ENCODE peak calls at places on chromosomes 7 and 10, in six cellular contexts. E, T, O, B, W and Q are unnamed samples.

GRCh38 chr10:96305019-96305418 is 785 bp downstream of the DNTT start:
- DNase-seq in T (no peak), W (no peak), B (no peak), O (no peak), E (no peak), Q (no peak)

GRCh38 chr7:111159426-111159825 is 68.5 kb downstream of the LRRN3 start:
- DNase-seq in B (no peak), T (no peak), E (no peak), W (peak), O (no peak), Q (no peak)

GRCh38 chr7:81690251-81690650 is 79.6 kb downstream of the HGF start:
- DNase-seq in E (no peak), T (no peak), O (no peak), B (no peak), W (no peak), Q (no peak)

GRCh38 chr7:7263297-7264230 is 81.2 kb downstream of the C1GALT1 start:
- DNase-seq in T (no peak), B (no peak), E (no peak), W (no peak), O (no peak), Q (no peak)

GRCh38 chr10:114026189-114027040 is 17.3 kb upstream of the ADRB1 start:
- DNase-seq in W (peak), B (no peak), E (peak), T (no peak), O (no peak), Q (no peak)

GRCh38 chr10:33129987-33130386 is 172.0 kb upstream of the ITGB1 start:
- DNase-seq in E (peak), O (no peak), B (no peak), W (peak), T (peak), Q (no peak)

GRCh38 chr10:44715081-44715480 is 196.1 kb upstream of the TMEM72 start:
- DNase-seq in W (peak), B (no peak), T (no peak), E (no peak), O (no peak), Q (no peak)

GRCh38 chr7:149284343-149284742 is 22.3 kb downstream of the ZNF783 start:
- DNase-seq in T (no peak), W (no peak), B (peak), E (no peak), O (no peak), Q (peak)

GRCh38 chr10:7950981-7951847 is 103.3 kb upstream of the GATA3 start:
- DNase-seq in B (no peak), E (peak), W (peak), T (no peak), O (no peak), Q (no peak)

GRCh38 chr7:133854739-133855138 is 272.4 kb upstream of the LRGUK start:
- DNase-seq in B (no peak), E (peak), W (peak), T (no peak), O (no peak), Q (no peak)

GRCh38 chr7:96591900-96592676 is 117.6 kb downstream of the SEM1 start:
- DNase-seq in O (no peak), B (no peak), T (no peak), E (no peak), W (no peak), Q (no peak)

GRCh38 chr7:5598769-5599371 is 175.2 kb upstream of the TNRC18 start:
- DNase-seq in W (no peak), B (peak), E (peak), O (no peak), T (no peak), Q (no peak)

GRCh38 chr10:71419002-71419540 is 22.4 kb downstream of the CDH23 start:
- DNase-seq in T (no peak), O (no peak), B (no peak), E (no peak), W (no peak), Q (no peak)

GRCh38 chr10:114471906-114472873 is 67.9 kb upstream of the AFAP1L2 start:
- DNase-seq in O (no peak), T (peak), W (no peak), E (no peak), B (peak), Q (no peak)

GRCh38 chr7:102111758-102112119 is 174.9 kb upstream of the SH2B2 start:
- DNase-seq in B (no peak), T (no peak), O (no peak), W (no peak), E (no peak), Q (no peak)

DNA sequence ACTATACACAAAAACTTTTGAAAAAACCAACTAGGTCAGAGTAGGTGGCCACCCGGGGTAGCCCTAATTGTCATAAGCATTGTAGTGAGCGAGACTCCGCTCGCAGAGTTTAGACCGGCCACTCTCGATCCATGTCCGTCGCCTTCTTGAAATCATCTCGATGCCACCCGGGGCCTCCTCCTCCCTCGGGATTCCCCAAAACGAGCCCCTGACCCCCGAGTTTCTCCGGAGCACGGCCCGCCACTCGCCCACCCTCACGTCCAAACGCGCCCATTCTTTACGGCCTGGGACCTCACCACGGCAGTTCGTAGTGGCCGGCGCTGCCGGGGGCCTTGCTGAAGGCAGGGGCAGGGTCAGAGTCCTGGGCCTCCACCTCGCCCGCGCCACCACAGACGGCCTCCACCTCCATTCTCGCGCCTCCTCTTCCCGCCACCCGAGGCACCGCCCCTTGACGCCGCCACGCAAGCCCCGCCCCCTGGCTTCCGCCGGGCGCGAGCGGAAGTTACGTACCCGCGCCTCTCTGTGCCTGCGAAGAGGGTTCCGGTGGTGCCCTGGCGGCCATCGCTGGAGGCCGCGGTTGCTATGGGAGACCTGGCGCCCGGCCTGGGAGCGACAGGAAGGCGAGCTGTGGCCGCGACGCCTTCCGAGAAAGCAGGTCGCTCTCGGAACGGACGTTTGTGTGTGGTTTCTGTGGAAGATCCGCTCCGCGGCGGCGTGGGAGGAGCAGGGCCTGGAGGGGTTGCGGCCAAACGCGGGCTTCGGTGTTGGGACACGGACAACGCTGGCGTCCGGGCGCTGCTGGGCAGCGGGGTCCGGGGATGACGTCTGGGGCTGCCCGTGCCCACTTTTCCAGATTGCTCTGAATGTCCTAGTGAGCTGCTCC is at the start of gene RFC2:
- DNase-seq in T (peak), B (peak), W (peak), O (peak), E (peak), Q (peak)
- TF ChIP-seq POLR2A in T (peak), B (peak), W (peak), O (peak), E (peak), Q (peak)

GRCh38 chr10:124044143-124044862 is 49.1 kb downstream of the CHST15 start:
- DNase-seq in E (no peak), O (no peak), W (no peak), B (peak), T (no peak), Q (no peak)
- H3K4me3 ChIP-seq in E (no peak), O (no peak), W (no peak), B (no peak), T (no peak), Q (no peak)

GRCh38 chr10:6458814-6459213 is 121.3 kb downstream of the PRKCQ start:
- DNase-seq in B (no peak), O (no peak), E (no peak), W (no peak), T (no peak), Q (no peak)

GRCh38 chr10:6460861-6461409 is 119.1 kb downstream of the PRKCQ start:
- DNase-seq in O (no peak), W (no peak), B (no peak), T (no peak), E (no peak), Q (no peak)

GRCh38 chr10:6457376-6457775 is 122.7 kb downstream of the PRKCQ start:
- DNase-seq in E (no peak), T (no peak), B (no peak), W (no peak), O (no peak), Q (no peak)

GRCh38 chr10:6456067-6456466 is 124.0 kb downstream of the PRKCQ start:
- DNase-seq in O (no peak), W (no peak), E (no peak), T (no peak), B (no peak), Q (no peak)

GRCh38 chr10:6455592-6455991 is 124.5 kb downstream of the PRKCQ start:
- DNase-seq in W (no peak), T (no peak), E (no peak), O (no peak), B (no peak), Q (no peak)
- TF ChIP-seq POLR2A in W (no peak), T (no peak), E (no peak), O (no peak), B (no peak), Q (no peak)

GRCh38 chr10:110885932-110886674 is 14.4 kb downstream of the PDCD4 start:
- DNase-seq in B (no peak), O (no peak), T (no peak), E (no peak), W (no peak), Q (no peak)
- H3K4me3 ChIP-seq in B (no peak), O (no peak), T (no peak), E (no peak), W (no peak), Q (no peak)

GRCh38 chr7:25950488-25951413 is 201.2 kb upstream of the NFE2L3 start:
- DNase-seq in E (peak), O (peak), B (peak), T (peak), W (peak), Q (peak)

GRCh38 chr7:25952277-25953057 is 199.5 kb upstream of the NFE2L3 start:
- DNase-seq in W (no peak), B (no peak), E (no peak), O (peak), T (peak), Q (no peak)

GRCh38 chr7:25949672-25950487 is 202.1 kb upstream of the NFE2L3 start:
- DNase-seq in W (no peak), T (peak), E (no peak), B (peak), O (peak), Q (peak)

GRCh38 chr7:25953859-25954258 is 198.1 kb upstream of the NFE2L3 start:
- DNase-seq in T (no peak), B (no peak), E (no peak), W (no peak), O (no peak), Q (no peak)

GRCh38 chr7:25951414-25952276 is 200.4 kb upstream of the NFE2L3 start:
- DNase-seq in W (no peak), T (peak), B (no peak), O (peak), E (no peak), Q (peak)
- TF ChIP-seq POLR2A in W (no peak), T (peak), B (peak), O (no peak), E (no peak), Q (peak)

GRCh38 chr7:12921751-12922345 is 234.4 kb downstream of the ARL4A start:
- DNase-seq in E (peak), T (no peak), B (peak), O (no peak), W (no peak), Q (no peak)

GRCh38 chr7:12913002-12913401 is 225.6 kb downstream of the ARL4A start:
- DNase-seq in B (no peak), O (no peak), W (no peak), T (no peak), E (no peak), Q (no peak)

GRCh38 chr7:12917801-12918200 is 230.4 kb downstream of the ARL4A start:
- DNase-seq in E (no peak), B (no peak), T (no peak), W (no peak), O (no peak), Q (no peak)
- H3K4me3 ChIP-seq in E (no peak), B (no peak), T (no peak), W (no peak), O (no peak), Q (no peak)

GRCh38 chr7:20218261-20218660 is 1.1 kb upstream of the MACC1 start:
- DNase-seq in T (no peak), O (no peak), E (no peak), B (no peak), W (no peak), Q (no peak)

GRCh38 chr7:20219062-20219445 is 1.9 kb upstream of the MACC1 start:
- DNase-seq in W (no peak), O (no peak), E (no peak), B (no peak), T (no peak), Q (no peak)

GRCh38 chr7:20219446-20220292 is 2.5 kb upstream of the MACC1 start:
- DNase-seq in E (peak), O (no peak), B (peak), T (peak), W (peak), Q (peak)

GRCh38 chr7:20216637-20217036 is 547 bp downstream of the MACC1 start:
- DNase-seq in T (no peak), O (no peak), W (no peak), B (no peak), E (no peak), Q (no peak)

GRCh38 chr7:20217193-20217948 is at the start of gene MACC1:
- DNase-seq in O (no peak), E (no peak), W (no peak), B (peak), T (peak), Q (peak)
- TF ChIP-seq POLR2A in O (no peak), E (no peak), W (no peak), B (peak), T (peak), Q (no peak)

GRCh38 chr7:55996856-55997500 is 32.6 kb downstream of the NIPSNAP2 start:
- DNase-seq in O (no peak), W (no peak), T (no peak), B (no peak), E (no peak), Q (no peak)
- H3K4me3 ChIP-seq in O (no peak), W (no peak), T (no peak), B (no peak), E (no peak), Q (no peak)

DNA sequence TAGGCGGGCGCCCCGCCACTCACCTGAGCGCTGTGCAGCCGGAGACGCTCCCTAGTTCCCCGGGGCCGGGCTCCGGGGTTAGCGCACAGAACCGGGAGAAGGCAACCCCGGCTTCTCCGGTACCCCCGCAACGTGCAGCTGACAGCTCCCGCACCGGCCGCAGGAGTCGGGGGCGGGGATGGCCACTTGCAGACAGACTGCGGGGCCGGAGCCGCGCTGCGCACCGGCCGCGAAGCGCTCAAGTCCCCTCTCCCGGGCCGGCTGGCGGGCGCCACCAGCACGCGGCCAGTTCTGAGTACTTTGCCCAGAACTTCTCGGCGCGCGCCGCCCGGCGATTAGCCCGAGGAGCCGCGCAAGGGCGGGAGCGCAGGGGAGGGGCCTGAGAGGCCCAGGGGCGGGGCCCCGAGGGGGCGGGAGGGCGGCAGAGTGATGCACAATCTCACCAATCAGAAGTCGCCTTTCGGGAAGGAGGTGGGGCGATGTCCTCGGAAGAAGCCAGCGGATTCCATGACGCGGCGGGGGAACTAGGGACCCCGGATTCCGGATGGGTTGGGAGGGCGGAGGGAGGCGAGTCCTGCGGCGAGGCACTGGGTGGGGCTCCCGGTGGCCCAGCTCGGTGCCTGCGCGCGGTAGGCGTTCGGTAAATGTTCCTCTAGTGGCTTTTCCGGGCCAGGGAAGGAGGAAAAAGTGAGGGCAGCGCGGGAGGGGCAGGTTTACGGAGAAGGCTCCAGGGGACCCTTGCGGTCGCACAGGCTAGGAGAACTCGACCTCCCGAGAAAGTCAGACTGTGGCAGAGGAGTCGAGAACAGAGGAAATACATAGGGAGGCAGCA is at the start of gene OSBPL3:
- DNase-seq in W (peak), O (peak), E (peak), B (peak), T (peak), Q (peak)
- TF ChIP-seq POLR2A in W (peak), O (peak), E (peak), B (peak), T (peak), Q (peak)